ENCODE peak calls at places on chromosomes 13 and 19, in five cellular contexts. One of them, this sample, is unnamed.

GRCh38 chr13:98068511-98068910 is 74.4 kb upstream of the FARP1 start:
- DNase-seq in HL-60: no peak
- DNase-seq in IMR-90: no peak
- DNase-seq in GM12865: no peak
- DNase-seq in RWPE2: no peak
- DNase-seq in this sample: no peak

GRCh38 chr13:32838985-32839384 is 177.2 kb upstream of the KL start:
- DNase-seq in HL-60: no peak
- DNase-seq in IMR-90: peak
- DNase-seq in GM12865: peak
- DNase-seq in RWPE2: no peak
- DNase-seq in this sample: peak

GRCh38 chr19:30314805-30315155 is 57.4 kb upstream of the ZNF536 start:
- DNase-seq in HL-60: no peak
- DNase-seq in IMR-90: no peak
- DNase-seq in GM12865: no peak
- DNase-seq in RWPE2: peak
- DNase-seq in this sample: no peak

GRCh38 chr13:30255696-30256095 is 51.7 kb downstream of the KATNAL1 start:
- DNase-seq in HL-60: no peak
- DNase-seq in IMR-90: no peak
- DNase-seq in GM12865: no peak
- DNase-seq in RWPE2: no peak
- DNase-seq in this sample: no peak

GRCh38 chr13:47094734-47095434 is 198.0 kb upstream of the HTR2A start:
- DNase-seq in HL-60: no peak
- DNase-seq in IMR-90: no peak
- DNase-seq in GM12865: peak
- DNase-seq in RWPE2: no peak
- DNase-seq in this sample: no peak

GRCh38 chr19:30690935-30691505 is 318.8 kb downstream of the ZNF536 start:
- DNase-seq in HL-60: no peak
- DNase-seq in IMR-90: no peak
- DNase-seq in GM12865: no peak
- DNase-seq in RWPE2: no peak
- DNase-seq in this sample: no peak

GRCh38 chr13:53028637-53029121 is at the start of gene OLFM4:
- DNase-seq in HL-60: no peak
- DNase-seq in IMR-90: no peak
- DNase-seq in GM12865: no peak
- DNase-seq in RWPE2: no peak
- DNase-seq in this sample: no peak

GRCh38 chr13:71879129-71879535 is 12.1 kb upstream of the DACH1 start:
- DNase-seq in HL-60: no peak
- DNase-seq in IMR-90: peak
- DNase-seq in GM12865: peak
- DNase-seq in RWPE2: no peak
- DNase-seq in this sample: peak

GRCh38 chr19:46481947-46482346 is 10.6 kb upstream of the PNMA8A start:
- DNase-seq in HL-60: no peak
- DNase-seq in IMR-90: peak
- DNase-seq in GM12865: no peak
- DNase-seq in RWPE2: no peak
- DNase-seq in this sample: no peak

GRCh38 chr13:101398920-101399319 is 17.4 kb downstream of the NALCN start:
- DNase-seq in HL-60: no peak
- DNase-seq in IMR-90: peak
- DNase-seq in GM12865: no peak
- DNase-seq in RWPE2: no peak
- DNase-seq in this sample: no peak

GRCh38 chr13:21011378-21011777 is 50.0 kb downstream of the LATS2 start:
- DNase-seq in HL-60: no peak
- DNase-seq in IMR-90: no peak
- DNase-seq in GM12865: no peak
- DNase-seq in RWPE2: no peak
- DNase-seq in this sample: no peak

GRCh38 chr13:37014609-37015008 is 14.0 kb downstream of the EXOSC8 start:
- DNase-seq in HL-60: no peak
- DNase-seq in IMR-90: peak
- DNase-seq in GM12865: no peak
- DNase-seq in RWPE2: no peak
- DNase-seq in this sample: no peak

GRCh38 chr19:35665157-35665556 is 1.2 kb upstream of the UPK1A start:
- DNase-seq in HL-60: no peak
- DNase-seq in IMR-90: no peak
- DNase-seq in GM12865: no peak
- DNase-seq in RWPE2: no peak
- DNase-seq in this sample: no peak

GRCh38 chr19:53158119-53158656 is 665 bp downstream of the ZNF347 start:
- DNase-seq in HL-60: no peak
- DNase-seq in IMR-90: peak
- DNase-seq in GM12865: peak
- DNase-seq in RWPE2: no peak
- DNase-seq in this sample: peak

GRCh38 chr13:106752584-106753202 is 184.8 kb upstream of the ARGLU1 start:
- DNase-seq in HL-60: no peak
- DNase-seq in IMR-90: no peak
- DNase-seq in GM12865: no peak
- DNase-seq in RWPE2: no peak
- DNase-seq in this sample: no peak

GRCh38 chr13:106755542-106755941 is 187.6 kb upstream of the ARGLU1 start:
- DNase-seq in HL-60: no peak
- DNase-seq in IMR-90: no peak
- DNase-seq in GM12865: no peak
- DNase-seq in RWPE2: no peak
- DNase-seq in this sample: no peak

GRCh38 chr13:106753241-106753640 is 185.3 kb upstream of the ARGLU1 start:
- DNase-seq in HL-60: no peak
- DNase-seq in IMR-90: no peak
- DNase-seq in GM12865: no peak
- DNase-seq in RWPE2: no peak
- DNase-seq in this sample: no peak

GRCh38 chr13:106756446-106756845 is 188.5 kb upstream of the ARGLU1 start:
- DNase-seq in HL-60: no peak
- DNase-seq in IMR-90: no peak
- DNase-seq in GM12865: no peak
- DNase-seq in RWPE2: no peak
- DNase-seq in this sample: no peak
- TF ChIP-seq CTCF in HL-60: no peak
- TF ChIP-seq CTCF in IMR-90: no peak
- TF ChIP-seq CTCF in GM12865: no peak
- TF ChIP-seq CTCF in RWPE2: no peak
- TF ChIP-seq CTCF in this sample: no peak

GRCh38 chr13:27349458-27349857 is 75.0 kb upstream of the GTF3A start:
- DNase-seq in HL-60: no peak
- DNase-seq in IMR-90: peak
- DNase-seq in GM12865: no peak
- DNase-seq in RWPE2: no peak
- DNase-seq in this sample: no peak
- H3K4me3 ChIP-seq in HL-60: no peak
- H3K4me3 ChIP-seq in IMR-90: no peak
- H3K4me3 ChIP-seq in GM12865: no peak
- H3K4me3 ChIP-seq in RWPE2: no peak
- H3K4me3 ChIP-seq in this sample: no peak

GRCh38 chr19:57240311-57241090 is at the start of gene ZNF805:
- DNase-seq in HL-60: peak
- DNase-seq in IMR-90: peak
- DNase-seq in GM12865: peak
- DNase-seq in RWPE2: peak
- DNase-seq in this sample: peak
- TF ChIP-seq CTCF in HL-60: no peak
- TF ChIP-seq CTCF in IMR-90: no peak
- TF ChIP-seq CTCF in GM12865: peak
- TF ChIP-seq CTCF in RWPE2: no peak
- TF ChIP-seq CTCF in this sample: no peak

DNA sequence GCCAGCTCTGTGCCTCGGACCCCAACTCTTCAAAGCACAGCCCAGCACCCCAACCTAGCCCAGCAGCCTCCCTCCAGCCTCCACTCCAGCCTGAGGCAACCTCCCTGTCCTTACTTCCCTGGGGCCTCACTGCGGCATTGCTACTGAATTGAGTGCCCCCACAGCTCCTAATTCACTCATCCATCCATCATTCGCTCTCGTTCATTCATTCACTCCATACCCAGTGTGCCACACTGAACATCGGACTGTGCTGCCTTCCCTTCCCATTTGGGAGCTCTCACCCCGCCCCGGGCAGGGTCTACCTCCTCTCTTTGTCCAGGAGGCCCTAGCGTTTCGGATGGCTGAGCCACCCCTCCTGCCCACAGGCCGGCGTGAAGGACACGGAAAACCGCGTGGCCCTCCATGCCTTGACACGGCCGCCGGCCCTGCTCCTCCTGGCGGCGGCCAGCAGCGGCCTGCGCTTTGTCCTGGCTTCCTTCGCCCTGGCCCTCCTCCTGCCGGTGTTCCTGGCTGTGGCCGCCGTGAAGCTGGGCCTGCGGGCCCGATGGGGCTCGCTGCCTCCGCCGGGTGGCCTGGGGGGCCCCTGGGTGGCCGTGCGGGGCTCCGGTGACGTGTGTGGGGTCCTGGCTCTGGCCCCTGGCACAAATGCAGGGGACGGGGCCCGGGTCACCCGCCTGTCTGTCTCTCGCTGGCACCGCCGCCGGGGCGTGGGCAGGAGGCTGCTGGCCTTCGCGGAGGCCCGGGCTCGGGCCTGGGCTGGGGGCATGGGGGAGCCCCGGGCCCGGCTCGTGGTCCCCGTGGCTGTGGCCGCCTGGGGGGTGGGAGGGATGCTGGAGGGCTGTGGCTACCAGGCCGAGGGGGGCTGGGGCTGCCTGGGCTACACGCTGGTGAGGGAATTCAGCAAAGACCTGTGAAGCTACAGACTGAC is 1.3 kb downstream of the NAT14 start:
- DNase-seq in HL-60: no peak
- DNase-seq in IMR-90: no peak
- DNase-seq in GM12865: no peak
- DNase-seq in RWPE2: no peak
- DNase-seq in this sample: no peak
- H3K4me3 ChIP-seq in HL-60: no peak
- H3K4me3 ChIP-seq in IMR-90: no peak
- H3K4me3 ChIP-seq in GM12865: no peak
- H3K4me3 ChIP-seq in RWPE2: no peak
- H3K4me3 ChIP-seq in this sample: no peak

GRCh38 chr13:114043421-114044053 is 69.7 kb upstream of the C13orf46 start:
- DNase-seq in HL-60: peak
- DNase-seq in IMR-90: peak
- DNase-seq in GM12865: peak
- DNase-seq in RWPE2: no peak
- DNase-seq in this sample: no peak
- TF ChIP-seq CTCF in HL-60: peak
- TF ChIP-seq CTCF in IMR-90: peak
- TF ChIP-seq CTCF in GM12865: peak
- TF ChIP-seq CTCF in RWPE2: no peak
- TF ChIP-seq CTCF in this sample: no peak